ENCODE peak calls at places on chromosomes 2 and 18, in four cellular contexts. U, C, B and H are unnamed samples. For H3K4me1, the result is how much of the 10 kb centered on the place peaks cover.

GRCh38 chr2:67322361-67323001 is 74.7 kb upstream of the ETAA1 start:
- DNase-seq in U (no peak), C (no peak), B (peak), H (peak)

GRCh38 chr2:35495182-35495581 is 860.4 kb upstream of the CRIM1 start:
- DNase-seq in U (no peak), C (no peak), B (no peak), H (no peak)

GRCh38 chr2:28658369-28658768 is 93.3 kb upstream of the PPP1CB start:
- DNase-seq in U (no peak), C (no peak), B (peak), H (peak)

GRCh38 chr2:12302140-12302539 is 414.6 kb upstream of the TRIB2 start:
- DNase-seq in U (no peak), C (no peak), B (no peak), H (no peak)

GRCh38 chr2:37669500-37669899 is 1.9 kb downstream of the CDC42EP3 start:
- DNase-seq in U (no peak), C (no peak), B (no peak), H (peak)

GRCh38 chr2:173990970-173991819 is 26.0 kb upstream of the SP3 start:
- DNase-seq in U (peak), C (no peak), B (peak), H (peak)

GRCh38 chr2:20415511-20415918 is 31.4 kb upstream of the RHOB start:
- DNase-seq in U (no peak), C (no peak), B (peak), H (peak)

GRCh38 chr2:133438026-133438425 is 130.2 kb downstream of the NCKAP5 start:
- DNase-seq in U (no peak), C (no peak), B (no peak), H (no peak)

GRCh38 chr2:130393318-130393910 is 37.6 kb downstream of the PTPN18 start:
- DNase-seq in U (no peak), C (no peak), B (no peak), H (no peak)

GRCh38 chr2:16223481-16224177 is 283.3 kb downstream of the MYCN start:
- DNase-seq in U (no peak), C (no peak), B (no peak), H (no peak)

GRCh38 chr2:11692966-11693521 is 23.0 kb upstream of the NTSR2 start:
- DNase-seq in U (no peak), C (no peak), B (peak), H (peak)

GRCh38 chr18:59695551-59695950 is 1.7 kb downstream of the CCBE1 start:
- DNase-seq in U (no peak), C (no peak), B (no peak), H (no peak)

GRCh38 chr2:130744287-130745117 is 10.8 kb upstream of the AMER3 start:
- DNase-seq in U (no peak), C (no peak), B (no peak), H (no peak)

GRCh38 chr2:222355860-222356259 is 57.1 kb upstream of the PAX3 start:
- DNase-seq in U (no peak), C (no peak), B (no peak), H (no peak)

GRCh38 chr2:85506768-85507181 is 32.2 kb upstream of the MAT2A start:
- DNase-seq in U (no peak), C (no peak), B (no peak), H (peak)

GRCh38 chr2:84971799-84972790 is 1.1 kb downstream of the KCMF1 start:
- DNase-seq in U (peak), C (no peak), B (peak), H (peak)

GRCh38 chr2:27016801-27017325 is 15.9 kb upstream of the TMEM214 start:
- DNase-seq in U (no peak), C (no peak), B (no peak), H (peak)

GRCh38 chr2:133414486-133415209 is 153.6 kb downstream of the NCKAP5 start:
- DNase-seq in U (no peak), C (no peak), B (no peak), H (peak)

GRCh38 chr2:176136375-176137248 is 7.1 kb downstream of the HOXD8 start:
- DNase-seq in U (peak), C (no peak), B (peak), H (peak)

GRCh38 chr2:240248981-240249422 is 108.5 kb upstream of the OTOS start:
- DNase-seq in U (peak), C (no peak), B (peak), H (no peak)

GRCh38 chr2:215288112-215288815 is 23.6 kb upstream of the ATIC start:
- DNase-seq in U (no peak), C (no peak), B (no peak), H (no peak)

GRCh38 chr2:71358931-71359671 is 27.5 kb downstream of the ZNF638 start:
- DNase-seq in U (no peak), C (no peak), B (no peak), H (peak)

GRCh38 chr2:39094717-39095363 is 26.0 kb downstream of the SOS1 start:
- DNase-seq in U (no peak), C (no peak), B (no peak), H (peak)

GRCh38 chr2:112000399-112001135 is 54.5 kb upstream of the TMEM87B start:
- DNase-seq in U (no peak), C (no peak), B (no peak), H (no peak)

GRCh38 chr2:43196773-43197567 is 29.4 kb downstream of the ZFP36L2 start:
- DNase-seq in U (no peak), C (no peak), B (no peak), H (peak)

GRCh38 chr2:176284451-176285049 is 15.3 kb downstream of the MTX2 start:
- DNase-seq in U (no peak), C (no peak), B (no peak), H (no peak)

GRCh38 chr2:223995569-223995968 is 38.3 kb downstream of the MRPL44 start:
- DNase-seq in U (no peak), C (no peak), B (no peak), H (peak)

GRCh38 chr2:106623424-106623823 is 136.3 kb downstream of the CD8B2 start:
- DNase-seq in U (no peak), C (no peak), B (no peak), H (no peak)

GRCh38 chr2:30768036-30768686 is 39.1 kb downstream of the CAPN13 start:
- DNase-seq in U (peak), C (no peak), B (no peak), H (no peak)

GRCh38 chr2:188291142-188291616 is 495 bp upstream of the GULP1 start:
- DNase-seq in U (no peak), C (no peak), B (no peak), H (peak)

GRCh38 chr2:197033222-197033621 is 106.7 kb upstream of the PGAP1 start:
- DNase-seq in U (no peak), C (no peak), B (no peak), H (peak)

GRCh38 chr2:133063792-133064191 is 393.8 kb upstream of the LYPD1 start:
- DNase-seq in U (no peak), C (no peak), B (no peak), H (peak)

GRCh38 chr2:180983468-180984388 is 3.3 kb downstream of the UBE2E3 start:
- DNase-seq in U (no peak), C (no peak), B (no peak), H (peak)

GRCh38 chr2:3488768-3489448 is 30.4 kb downstream of the ADI1 start:
- DNase-seq in U (no peak), C (no peak), B (peak), H (no peak)

GRCh38 chr2:207385903-207386302 is 143.9 kb upstream of the CREB1 start:
- DNase-seq in U (no peak), C (no peak), B (no peak), H (peak)

GRCh38 chr18:55256568-55257289 is 297.5 kb upstream of the CCDC68 start:
- DNase-seq in U (no peak), C (no peak), B (no peak), H (peak)

GRCh38 chr2:134818321-134818720 is 20.1 kb upstream of the ACMSD start:
- DNase-seq in U (no peak), C (no peak), B (no peak), H (peak)

GRCh38 chr18:78601349-78601748 is 378.3 kb upstream of the SALL3 start:
- DNase-seq in U (no peak), C (no peak), B (no peak), H (no peak)

DNA sequence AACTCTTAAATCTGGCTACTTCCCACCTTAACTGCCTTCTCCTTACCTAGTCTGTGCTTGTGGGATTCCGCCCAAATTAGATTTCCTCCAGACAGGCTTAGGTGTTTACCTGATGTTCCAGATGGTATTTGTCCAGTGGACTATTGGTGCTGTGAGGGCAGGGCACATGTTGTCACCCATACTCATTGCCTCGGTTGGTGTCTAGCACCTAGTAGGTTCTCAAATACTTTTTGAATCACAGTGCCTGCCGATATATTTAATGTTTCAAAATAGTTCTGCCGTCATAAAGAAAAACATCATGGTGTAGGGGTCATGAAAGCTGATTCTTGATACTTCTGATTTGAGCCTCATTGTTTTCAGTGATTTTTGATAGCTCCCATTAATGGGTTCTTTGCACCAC is 1.1 kb downstream of the SEPTIN2 start:
- DNase-seq in U (no peak), C (no peak), B (no peak), H (peak)
- H3K4me1 ChIP-seq in U (under half), C (under half), B (half or more), H (half or more)

DNA sequence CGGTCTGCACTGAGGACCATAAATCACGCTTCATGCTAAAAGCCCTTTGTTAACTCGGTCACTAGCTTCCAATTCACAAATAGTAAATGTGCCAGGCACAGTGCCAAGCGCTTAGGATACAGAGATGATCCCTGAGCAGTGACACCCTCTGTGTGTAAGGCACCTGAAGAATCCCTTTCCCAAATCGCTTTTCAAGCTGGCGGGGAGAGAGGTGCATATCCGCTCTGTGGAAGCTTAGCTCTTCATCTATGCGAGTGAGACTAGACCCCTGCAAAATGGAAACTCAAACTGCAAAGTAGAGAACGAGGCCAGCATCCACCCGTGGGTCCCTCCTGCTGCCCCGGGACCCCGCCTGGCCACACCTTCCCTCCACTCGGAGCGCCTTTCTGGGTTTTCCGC is 2.4 kb downstream of the PIEZO2 start:
- DNase-seq in U (no peak), C (no peak), B (no peak), H (no peak)
- H3K4me3 ChIP-seq in U (peak), C (no peak), B (peak), H (no peak)

DNA sequence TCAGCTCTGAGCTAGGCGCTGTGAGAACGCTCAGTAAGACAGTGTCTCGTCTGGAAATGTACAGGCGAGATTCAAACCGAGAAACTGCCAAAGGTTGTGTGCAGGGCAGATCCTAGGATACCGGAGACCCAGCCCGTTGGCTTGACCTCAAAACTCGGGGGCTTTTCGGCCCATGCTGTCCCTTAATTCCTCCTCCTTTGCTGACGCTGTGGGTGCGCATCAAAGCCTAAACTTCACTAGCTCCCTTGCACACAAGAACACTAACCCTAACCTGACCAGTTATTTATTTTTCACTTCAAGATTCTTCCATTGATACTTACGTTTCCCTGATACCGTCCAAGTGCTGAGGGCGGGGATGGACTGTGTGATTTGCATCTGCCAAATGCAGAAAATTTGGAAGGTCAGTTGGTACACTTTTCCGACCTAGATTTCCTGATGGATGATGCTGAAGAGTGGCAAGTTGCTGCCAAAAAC is 1.0 kb upstream of the AAK1 start:
- DNase-seq in U (no peak), C (no peak), B (no peak), H (peak)
- H3K4me1 ChIP-seq in U (under half), C (under half), B (under half), H (under half)

GRCh38 chr2:288743-289361 is 961 bp upstream of the ALKAL2 start:
- DNase-seq in U (no peak), C (no peak), B (no peak), H (no peak)
- H3K4me3 ChIP-seq in U (peak), C (peak), B (peak), H (peak)